ENCODE peak calls at places on chromosome 18, in six cellular contexts. G is GM23248, D is hepatocyte, F is MM.1S, U is PC-3, Q is GM23338. C is an unnamed sample. For H3K9me2, the result is how much of the 10 kb centered on the place peaks cover.

GRCh38 chr18:75480487-75480886 is 53.0 kb upstream of the SMIM21 start:
- DNase-seq in U (no peak), F (no peak), D (no peak), G (no peak), Q (no peak), C (no peak)

GRCh38 chr18:49111191-49111988 is 160.6 kb upstream of the SMAD7 start:
- DNase-seq in F (no peak), Q (no peak), D (no peak), G (peak), U (no peak), C (no peak)

GRCh38 chr18:74479486-74480148 is 16.5 kb upstream of the CNDP2 start:
- DNase-seq in G (no peak), Q (no peak), D (no peak), U (no peak), F (no peak), C (no peak)

GRCh38 chr18:67771271-67771670 is 254.8 kb upstream of the DSEL start:
- DNase-seq in D (no peak), G (peak), U (peak), Q (no peak), F (no peak), C (no peak)

GRCh38 chr18:11714244-11714918 is 25.3 kb downstream of the GNAL start:
- DNase-seq in Q (peak), G (no peak), D (no peak), F (no peak), U (no peak), C (no peak)

GRCh38 chr18:62999392-62999791 is 284.1 kb downstream of the PHLPP1 start:
- DNase-seq in U (peak), D (no peak), F (no peak), G (peak), Q (no peak), C (no peak)

GRCh38 chr18:63949068-63949737 is at the start of gene HMSD:
- DNase-seq in Q (peak), F (peak), U (peak), G (peak), D (peak), C (no peak)

GRCh38 chr18:12408247-12408869 is 629 bp downstream of the PRELID3A start:
- DNase-seq in Q (no peak), D (no peak), G (peak), U (peak), F (peak), C (peak)

GRCh38 chr18:54950221-54950620 is 9.0 kb downstream of the CCDC68 start:
- DNase-seq in D (peak), Q (no peak), G (no peak), F (no peak), U (peak), C (no peak)

DNA sequence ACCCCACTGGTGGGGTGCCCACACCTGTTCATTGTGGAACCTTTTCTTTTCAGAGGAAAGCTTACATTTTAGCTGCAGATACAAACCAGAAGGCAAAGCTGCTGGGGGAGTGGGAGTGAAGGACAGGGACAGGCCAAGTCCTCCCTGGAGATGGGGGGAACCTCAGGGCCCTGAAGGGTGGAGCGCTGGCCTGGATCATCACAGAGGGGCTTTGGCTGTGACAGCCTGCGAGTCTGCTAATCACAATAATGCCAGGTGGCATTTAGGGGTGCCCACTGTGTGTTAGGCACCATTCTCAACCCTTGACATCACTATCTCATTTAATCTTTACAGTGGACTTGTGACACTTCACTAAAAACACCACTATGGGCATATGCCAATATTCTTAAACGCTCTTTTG is 27.4 kb downstream of the KCTD1 start:
- DNase-seq in G (no peak), Q (no peak), D (no peak), F (no peak), U (no peak), C (no peak)
- H3K27ac ChIP-seq in G (no peak), Q (no peak), D (no peak), F (no peak), U (no peak), C (no peak)

GRCh38 chr18:2111456-2111855 is 459.8 kb downstream of the METTL4 start:
- DNase-seq in D (no peak), Q (no peak), F (no peak), U (peak), G (peak), C (no peak)
- H3K9me2 ChIP-seq in D (under half), Q (under half), F (under half), U (under half), G (under half), C (under half)

DNA sequence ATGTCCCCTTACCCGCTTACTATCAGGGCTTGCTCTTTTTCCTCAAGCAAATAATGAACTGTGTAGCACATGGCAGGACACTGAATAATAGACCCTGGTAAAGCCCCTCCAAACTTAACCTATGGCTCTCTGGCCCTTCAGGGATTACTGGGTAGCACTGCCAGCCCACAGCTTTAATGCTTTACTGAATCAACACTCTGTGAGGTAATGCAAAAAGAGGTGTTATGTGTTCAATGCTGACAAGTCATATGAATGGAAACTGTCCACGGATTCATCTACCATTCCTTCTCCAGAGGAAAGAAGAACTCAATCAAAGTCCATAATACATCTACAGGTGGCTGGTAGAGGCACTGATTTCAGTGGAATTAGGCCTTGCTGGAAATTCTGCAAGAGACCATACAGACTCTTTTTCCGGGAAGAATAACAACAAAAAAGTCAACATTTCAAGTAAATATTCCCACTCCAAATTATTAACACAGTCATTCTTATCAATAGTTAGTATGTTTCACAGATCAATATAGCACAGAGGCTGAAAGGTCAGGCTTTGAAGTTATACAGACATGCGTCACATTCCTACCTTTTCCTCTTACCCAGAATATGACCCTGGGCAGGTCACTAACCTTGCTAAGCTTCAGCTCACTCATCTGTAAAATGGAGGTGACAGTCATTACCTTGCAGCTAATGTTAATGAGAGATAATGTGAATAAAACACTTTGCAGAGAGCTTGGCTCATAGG is 13.8 kb upstream of the MYOM1 start:
- DNase-seq in U (no peak), G (no peak), D (no peak), Q (no peak), F (no peak), C (no peak)
- H3K4me2 ChIP-seq in U (no peak), G (no peak), D (no peak), Q (no peak), F (no peak), C (no peak)

GRCh38 chr18:57744211-57744694 is 58.9 kb downstream of the ATP8B1 start:
- DNase-seq in F (no peak), G (peak), Q (no peak), U (peak), D (no peak), C (no peak)
- H3K27ac ChIP-seq in F (no peak), G (peak), Q (no peak), U (peak), D (peak), C (no peak)

GRCh38 chr18:48028716-48029115 is 98.3 kb upstream of the SMAD2 start:
- DNase-seq in F (no peak), Q (no peak), D (no peak), U (peak), G (no peak), C (no peak)

GRCh38 chr18:48028081-48028480 is 97.6 kb upstream of the SMAD2 start:
- DNase-seq in U (no peak), G (no peak), F (no peak), D (no peak), Q (peak), C (no peak)

GRCh38 chr18:48026216-48026615 is 95.8 kb upstream of the SMAD2 start:
- DNase-seq in U (no peak), G (no peak), D (no peak), F (no peak), Q (no peak), C (no peak)

GRCh38 chr18:48029296-48029986 is 99.0 kb upstream of the SMAD2 start:
- DNase-seq in F (no peak), U (no peak), G (no peak), D (no peak), Q (no peak), C (no peak)

DNA sequence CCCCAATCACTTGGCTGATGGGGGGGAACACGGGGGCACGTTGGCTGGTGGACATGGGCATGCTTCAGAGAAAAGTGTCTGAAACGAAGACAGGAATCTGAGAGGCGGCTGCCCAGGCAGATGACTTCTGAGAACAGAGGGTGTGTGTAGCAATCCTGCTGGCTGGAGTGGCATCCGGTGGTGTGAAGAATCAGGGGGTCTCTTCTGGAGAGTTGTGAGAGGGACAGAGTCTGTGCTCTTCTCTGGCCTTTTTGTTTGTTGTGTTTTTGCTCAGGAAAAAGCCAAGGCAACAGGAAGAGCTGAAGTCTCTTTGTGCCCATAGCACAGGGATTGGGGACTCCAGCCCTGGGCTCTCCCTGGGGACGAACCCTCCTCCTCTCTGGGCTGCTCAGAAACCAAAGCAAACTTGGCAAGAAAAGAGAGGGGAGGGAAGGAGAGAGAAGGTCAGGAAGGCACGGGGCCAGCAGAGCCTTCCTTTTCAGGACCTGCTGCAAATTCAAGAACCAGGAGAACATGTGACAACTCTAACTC is 97.0 kb upstream of the SMAD2 start:
- DNase-seq in U (no peak), Q (no peak), D (no peak), G (peak), F (no peak), C (no peak)
- H3K9me2 ChIP-seq in U (under half), Q (under half), D (under half), G (under half), F (under half), C (under half)

GRCh38 chr18:8773980-8774379 is 68.6 kb downstream of the MTCL1 start:
- DNase-seq in U (no peak), Q (no peak), F (no peak), D (no peak), G (peak), C (no peak)
- H3K4me2 ChIP-seq in U (no peak), Q (no peak), F (no peak), D (no peak), G (no peak), C (no peak)

GRCh38 chr18:28174181-28174906 is 2.6 kb downstream of the CDH2 start:
- DNase-seq in D (no peak), F (no peak), G (no peak), U (no peak), Q (no peak), C (no peak)

GRCh38 chr18:28167835-28168349 is 9.0 kb downstream of the CDH2 start:
- DNase-seq in Q (no peak), D (no peak), U (no peak), G (no peak), F (no peak), C (no peak)

GRCh38 chr18:28168725-28169124 is 8.2 kb downstream of the CDH2 start:
- DNase-seq in U (no peak), D (no peak), Q (no peak), G (no peak), F (peak), C (no peak)

GRCh38 chr18:28175047-28175929 is 1.6 kb downstream of the CDH2 start:
- DNase-seq in D (peak), F (no peak), G (peak), U (peak), Q (peak), C (no peak)

GRCh38 chr18:28171837-28172236 is 5.1 kb downstream of the CDH2 start:
- DNase-seq in D (no peak), U (no peak), Q (no peak), F (no peak), G (no peak), C (no peak)
- H3K27ac ChIP-seq in D (no peak), U (no peak), Q (no peak), F (no peak), G (no peak), C (no peak)

GRCh38 chr18:10321987-10322386 is 132.4 kb upstream of the APCDD1 start:
- DNase-seq in G (no peak), D (no peak), F (peak), U (no peak), Q (no peak), C (no peak)
- H3K9me2 ChIP-seq in G (under half), D (under half), F (under half), U (under half), Q (under half), C (under half)

DNA sequence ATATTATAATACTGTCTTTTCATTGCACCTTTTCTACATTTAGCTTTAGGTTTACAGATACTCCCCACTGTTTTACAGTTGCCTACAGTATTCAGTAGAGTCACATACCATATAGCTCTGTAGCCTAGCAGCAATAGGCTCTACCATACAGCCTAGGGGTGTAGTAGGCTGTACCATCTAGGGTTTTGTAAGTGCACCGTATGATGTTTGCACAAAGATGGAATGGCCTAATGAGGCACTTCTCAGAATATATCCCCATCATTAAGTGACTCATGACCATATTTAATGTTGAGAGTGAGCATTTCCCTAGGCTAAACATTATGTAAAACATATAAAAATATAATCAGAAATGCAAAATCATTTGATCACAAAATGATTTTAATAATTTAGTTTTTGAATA is 511.3 kb upstream of the RAB12 start:
- DNase-seq in U (no peak), D (no peak), F (no peak), Q (no peak), G (no peak), C (no peak)
- H3K4me2 ChIP-seq in U (no peak), D (no peak), F (no peak), Q (no peak), G (no peak), C (no peak)

DNA sequence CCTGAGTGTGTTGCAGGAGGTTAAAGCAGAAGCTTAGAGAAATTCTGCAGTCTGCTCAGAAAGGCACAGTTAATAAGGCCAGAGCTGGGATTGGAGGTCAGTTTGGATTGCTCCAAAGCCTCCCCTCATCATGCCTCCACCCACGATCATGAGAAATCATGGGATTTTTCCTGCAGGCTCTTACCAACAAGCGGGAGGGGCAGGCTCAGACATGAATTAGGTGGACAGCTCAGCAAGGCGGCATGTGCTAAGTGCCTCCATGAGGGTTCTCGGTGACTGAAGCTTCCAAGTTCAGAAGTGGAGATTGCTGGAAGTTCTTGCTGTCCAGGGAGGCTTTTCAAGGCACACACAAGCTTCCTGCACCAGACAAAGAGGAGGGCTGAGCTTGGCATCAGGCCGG is 163.8 kb downstream of the SETBP1 start:
- DNase-seq in G (no peak), F (no peak), Q (no peak), D (no peak), U (no peak), C (no peak)
- H3K27ac ChIP-seq in G (no peak), F (no peak), Q (no peak), D (no peak), U (no peak), C (no peak)

C was measured in OCI-LY7.